ENCODE peak calls at places on chromosomes 6 and 20, in five cellular contexts. Y is right cardiac atrium, W is adrenal gland, S is IMR-90, P is right lobe of liver. O is an unnamed sample. For H3K4me1 and H3K27me3, the result is how much of the 10 kb centered on the place peaks cover.

GRCh38 chr20:44390280-44390679 is 34.8 kb downstream of the HNF4A start:
- DNase-seq in Y (no peak), W (no peak), S (no peak), P (no peak), O (no peak)

GRCh38 chr6:153814136-153814535 is 224.9 kb upstream of the OPRM1 start:
- DNase-seq in Y (no peak), W (no peak), S (no peak), P (no peak), O (no peak)

GRCh38 chr6:19731286-19731685 is 105.9 kb upstream of the ID4 start:
- DNase-seq in Y (no peak), W (no peak), S (peak), P (no peak), O (no peak)

GRCh38 chr6:110447761-110448160 is 28.7 kb downstream of the SLC22A16 start:
- DNase-seq in Y (no peak), W (no peak), S (no peak), P (no peak), O (no peak)

GRCh38 chr6:47034919-47035318 is 7.2 kb downstream of the ADGRF1 start:
- DNase-seq in Y (no peak), W (peak), S (peak), P (no peak), O (no peak)

GRCh38 chr20:20594171-20594530 is 118.3 kb downstream of the RALGAPA2 start:
- DNase-seq in Y (no peak), W (no peak), S (peak), P (no peak), O (no peak)

GRCh38 chr6:40152196-40152595 is 217.9 kb upstream of the MOCS1 start:
- DNase-seq in Y (no peak), W (no peak), S (no peak), P (no peak), O (no peak)

GRCh38 chr6:161033667-161034066 is 42.1 kb downstream of the MAP3K4 start:
- DNase-seq in Y (no peak), W (no peak), S (no peak), P (no peak), O (no peak)

GRCh38 chr6:5164092-5164491 is 79.0 kb downstream of the PPP1R3G start:
- DNase-seq in Y (no peak), W (no peak), S (no peak), P (no peak), O (no peak)

GRCh38 chr6:50635429-50635828 is 77.9 kb upstream of the TFAP2D start:
- DNase-seq in Y (no peak), W (no peak), S (no peak), P (no peak), O (no peak)

GRCh38 chr6:63713332-63713731 is 77.7 kb downstream of the PHF3 start:
- DNase-seq in Y (no peak), W (no peak), S (no peak), P (no peak), O (no peak)

GRCh38 chr20:38537176-38537575 is 43.8 kb upstream of the ADIG start:
- DNase-seq in Y (no peak), W (no peak), S (no peak), P (no peak), O (no peak)

GRCh38 chr6:5082487-5083306 is 2.4 kb upstream of the PPP1R3G start:
- DNase-seq in Y (peak), W (peak), S (peak), P (peak), O (no peak)

GRCh38 chr20:13545755-13546154 is 93.0 kb downstream of the TASP1 start:
- DNase-seq in Y (no peak), W (no peak), S (no peak), P (no peak), O (no peak)

GRCh38 chr20:20370087-20370575 is 2.2 kb downstream of the INSM1 start:
- DNase-seq in Y (no peak), W (no peak), S (no peak), P (no peak), O (no peak)

GRCh38 chr20:63188159-63188442 is 27.8 kb downstream of the YTHDF1 start:
- DNase-seq in Y (no peak), W (no peak), S (no peak), P (no peak), O (no peak)

GRCh38 chr20:49245921-49246740 is 26.9 kb downstream of the DDX27 start:
- DNase-seq in Y (peak), W (no peak), S (peak), P (no peak), O (no peak)

GRCh38 chr6:152129606-152130249 is 322.2 kb downstream of the ESR1 start:
- DNase-seq in Y (peak), W (no peak), S (peak), P (no peak), O (no peak)

GRCh38 chr6:54579011-54579410 is 267.6 kb upstream of the FAM83B start:
- DNase-seq in Y (no peak), W (no peak), S (no peak), P (no peak), O (no peak)

GRCh38 chr20:34269996-34270627 is 28.9 kb downstream of the ASIP start:
- DNase-seq in Y (peak), W (peak), S (no peak), P (no peak), O (no peak)

GRCh38 chr6:36940027-36940426 is 14.5 kb upstream of the PI16 start:
- DNase-seq in Y (no peak), W (no peak), S (no peak), P (no peak), O (no peak)

GRCh38 chr6:44667668-44668390 is 280.3 kb downstream of the CDC5L start:
- DNase-seq in Y (no peak), W (peak), S (no peak), P (peak), O (no peak)

GRCh38 chr6:160030103-160030502 is 61.2 kb downstream of the IGF2R start:
- DNase-seq in Y (peak), W (peak), S (peak), P (peak), O (peak)

GRCh38 chr20:57990396-57990987 is 238.0 kb downstream of the ANKRD60 start:
- DNase-seq in Y (no peak), W (no peak), S (no peak), P (no peak), O (no peak)

GRCh38 chr6:155418017-155418749 is 37.5 kb downstream of the NOX3 start:
- DNase-seq in Y (no peak), W (peak), S (peak), P (no peak), O (no peak)

GRCh38 chr6:15908871-15909270 is 220.0 kb upstream of the MYLIP start:
- DNase-seq in Y (no peak), W (no peak), S (no peak), P (no peak), O (no peak)

GRCh38 chr6:132527791-132528190 is 10.3 kb upstream of the TAAR9 start:
- DNase-seq in Y (no peak), W (no peak), S (peak), P (no peak), O (no peak)

GRCh38 chr6:132512638-132513632 is at the start of gene STX7:
- DNase-seq in Y (peak), W (peak), S (peak), P (peak), O (peak)

GRCh38 chr6:38371312-38371672 is 268.4 kb downstream of the BTBD9 start:
- DNase-seq in Y (no peak), W (peak), S (no peak), P (no peak), O (no peak)

GRCh38 chr6:7137335-7138106 is 29.8 kb downstream of the RREB1 start:
- DNase-seq in Y (peak), W (peak), S (peak), P (peak), O (no peak)

GRCh38 chr6:19812512-19813119 is 24.6 kb upstream of the ID4 start:
- DNase-seq in Y (no peak), W (no peak), S (peak), P (no peak), O (no peak)

GRCh38 chr6:3742426-3743344 is 8.8 kb downstream of the PXDC1 start:
- DNase-seq in Y (peak), W (peak), S (peak), P (peak), O (peak)

GRCh38 chr20:32252189-32252588 is 25.3 kb upstream of the KIF3B start:
- DNase-seq in Y (no peak), W (no peak), S (no peak), P (no peak), O (no peak)

GRCh38 chr20:47501117-47501482 is 587 bp upstream of the NCOA3 start:
- DNase-seq in Y (no peak), W (no peak), S (peak), P (no peak), O (no peak)
- H3K4me1 ChIP-seq in Y (under half), W (under half), S (under half), P (under half), O (under half)

GRCh38 chr20:51680067-51680749 is 88.0 kb downstream of the ATP9A start:
- DNase-seq in Y (no peak), W (no peak), S (no peak), P (no peak), O (no peak)

GRCh38 chr20:51678041-51678697 is 90.0 kb downstream of the ATP9A start:
- DNase-seq in Y (peak), W (no peak), S (no peak), P (no peak), O (no peak)

GRCh38 chr20:51679254-51679921 is 88.8 kb downstream of the ATP9A start:
- DNase-seq in Y (no peak), W (no peak), S (no peak), P (no peak), O (no peak)
- H3K27me3 ChIP-seq in Y (under half), W (under half), S (under half), P (under half), O (under half)

GRCh38 chr6:156783958-156784357 is 6.8 kb downstream of the ARID1B start:
- DNase-seq in Y (no peak), W (no peak), S (no peak), P (no peak), O (no peak)
- H3K4me1 ChIP-seq in Y (under half), W (under half), S (under half), P (under half), O (half or more)

DNA sequence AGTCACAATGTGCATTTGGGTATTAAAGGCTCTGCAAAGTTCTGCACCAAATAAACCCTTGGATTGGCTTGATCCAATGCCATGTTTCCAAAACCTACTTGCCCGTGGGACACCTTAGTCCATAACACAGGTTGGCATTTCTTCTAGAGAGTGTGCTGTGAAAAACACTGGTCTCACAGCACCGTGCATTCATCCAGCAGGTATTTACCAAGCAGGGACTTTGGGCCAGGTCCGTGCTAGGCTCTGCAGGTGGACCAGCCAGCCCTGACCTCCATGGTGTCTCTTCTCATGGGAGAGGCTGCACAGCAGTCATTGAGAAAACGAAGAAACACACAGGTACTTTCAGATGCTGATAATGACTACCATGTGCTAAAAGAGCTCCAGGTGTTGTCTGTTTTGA is 112.6 kb downstream of the CDH26 start:
- DNase-seq in Y (no peak), W (no peak), S (no peak), P (no peak), O (no peak)
- H3K27me3 ChIP-seq in Y (under half), W (under half), S (under half), P (under half), O (under half)

GRCh38 chr6:14066782-14067406 is 50.7 kb upstream of the CD83 start:
- DNase-seq in Y (no peak), W (peak), S (peak), P (no peak), O (no peak)
- H3K4me1 ChIP-seq in Y (under half), W (under half), S (under half), P (under half), O (under half)

O was measured in lower lobe of right lung.